ENCODE peak calls at places on chromosomes 3 and 15, in six cellular contexts. One of them, this sample, is unnamed.

GRCh38 chr3:122553171-122553570 is 10.9 kb downstream of the PARP9 start:
- DNase-seq in tibial nerve: no peak
- DNase-seq in Calu3: no peak
- DNase-seq in left lung: no peak
- DNase-seq in GM12864: no peak
- DNase-seq in astrocyte of the cerebellum: no peak
- DNase-seq in this sample: no peak

GRCh38 chr3:58242340-58242739 is 4.7 kb downstream of the ABHD6 start:
- DNase-seq in left lung: no peak
- DNase-seq in Calu3: no peak
- DNase-seq in GM12864: no peak
- DNase-seq in astrocyte of the cerebellum: no peak
- DNase-seq in tibial nerve: no peak
- DNase-seq in this sample: no peak

GRCh38 chr3:58801541-58801940 is 135.0 kb upstream of the FAM3D start:
- DNase-seq in tibial nerve: no peak
- DNase-seq in left lung: no peak
- DNase-seq in GM12864: no peak
- DNase-seq in Calu3: no peak
- DNase-seq in astrocyte of the cerebellum: no peak
- DNase-seq in this sample: no peak

GRCh38 chr3:194327414-194328079 is 23.6 kb downstream of the CPN2 start:
- DNase-seq in left lung: no peak
- DNase-seq in Calu3: no peak
- DNase-seq in astrocyte of the cerebellum: no peak
- DNase-seq in GM12864: no peak
- DNase-seq in tibial nerve: no peak
- DNase-seq in this sample: no peak

GRCh38 chr3:43378066-43378935 is 92.0 kb downstream of the SNRK start:
- DNase-seq in Calu3: peak
- DNase-seq in left lung: no peak
- DNase-seq in GM12864: no peak
- DNase-seq in tibial nerve: peak
- DNase-seq in astrocyte of the cerebellum: no peak
- DNase-seq in this sample: no peak

GRCh38 chr15:100468265-100468664 is 60.5 kb downstream of the CERS3 start:
- DNase-seq in Calu3: no peak
- DNase-seq in left lung: no peak
- DNase-seq in GM12864: no peak
- DNase-seq in tibial nerve: peak
- DNase-seq in astrocyte of the cerebellum: no peak
- DNase-seq in this sample: no peak

GRCh38 chr3:125119752-125120369 is 64.1 kb upstream of the HEG1 start:
- DNase-seq in left lung: no peak
- DNase-seq in tibial nerve: no peak
- DNase-seq in GM12864: peak
- DNase-seq in Calu3: no peak
- DNase-seq in astrocyte of the cerebellum: no peak
- DNase-seq in this sample: no peak

GRCh38 chr15:40092416-40093223 is 16.1 kb downstream of the BMF start:
- DNase-seq in left lung: peak
- DNase-seq in GM12864: no peak
- DNase-seq in Calu3: no peak
- DNase-seq in astrocyte of the cerebellum: peak
- DNase-seq in tibial nerve: no peak
- DNase-seq in this sample: peak

GRCh38 chr15:90211440-90212168 is 10.5 kb downstream of the SEMA4B start:
- DNase-seq in Calu3: peak
- DNase-seq in left lung: peak
- DNase-seq in tibial nerve: no peak
- DNase-seq in GM12864: no peak
- DNase-seq in astrocyte of the cerebellum: no peak
- DNase-seq in this sample: no peak

GRCh38 chr3:89613241-89613640 is 505.8 kb downstream of the EPHA3 start:
- DNase-seq in GM12864: no peak
- DNase-seq in astrocyte of the cerebellum: no peak
- DNase-seq in tibial nerve: no peak
- DNase-seq in Calu3: no peak
- DNase-seq in left lung: no peak
- DNase-seq in this sample: no peak

GRCh38 chr15:33131880-33132279 is 62.6 kb downstream of the FMN1 start:
- DNase-seq in GM12864: no peak
- DNase-seq in left lung: no peak
- DNase-seq in astrocyte of the cerebellum: peak
- DNase-seq in tibial nerve: no peak
- DNase-seq in Calu3: no peak
- DNase-seq in this sample: no peak

GRCh38 chr3:16338124-16338523 is 73.1 kb downstream of the OXNAD1 start:
- DNase-seq in tibial nerve: no peak
- DNase-seq in left lung: peak
- DNase-seq in Calu3: no peak
- DNase-seq in astrocyte of the cerebellum: no peak
- DNase-seq in GM12864: no peak
- DNase-seq in this sample: no peak

GRCh38 chr15:40303576-40303975 is 4.2 kb downstream of the PLCB2 start:
- DNase-seq in astrocyte of the cerebellum: no peak
- DNase-seq in Calu3: no peak
- DNase-seq in GM12864: no peak
- DNase-seq in tibial nerve: no peak
- DNase-seq in left lung: peak
- DNase-seq in this sample: no peak

GRCh38 chr3:5057217-5057616 is 64.9 kb upstream of the ARL8B start:
- DNase-seq in tibial nerve: no peak
- DNase-seq in left lung: no peak
- DNase-seq in Calu3: no peak
- DNase-seq in GM12864: no peak
- DNase-seq in astrocyte of the cerebellum: no peak
- DNase-seq in this sample: no peak

GRCh38 chr3:88031543-88032148 is 27.2 kb downstream of the CGGBP1 start:
- DNase-seq in astrocyte of the cerebellum: no peak
- DNase-seq in Calu3: no peak
- DNase-seq in GM12864: peak
- DNase-seq in tibial nerve: no peak
- DNase-seq in left lung: no peak
- DNase-seq in this sample: no peak

GRCh38 chr15:101307048-101307896 is 12.2 kb upstream of the SNRPA1 start:
- DNase-seq in tibial nerve: no peak
- DNase-seq in GM12864: no peak
- DNase-seq in astrocyte of the cerebellum: no peak
- DNase-seq in Calu3: no peak
- DNase-seq in left lung: no peak
- DNase-seq in this sample: peak

GRCh38 chr3:158683216-158683975 is 10.9 kb upstream of the LXN start:
- DNase-seq in Calu3: no peak
- DNase-seq in left lung: no peak
- DNase-seq in tibial nerve: no peak
- DNase-seq in GM12864: no peak
- DNase-seq in astrocyte of the cerebellum: no peak
- DNase-seq in this sample: no peak

GRCh38 chr3:45491344-45491743 is 103.0 kb downstream of the LARS2 start:
- DNase-seq in left lung: no peak
- DNase-seq in GM12864: no peak
- DNase-seq in astrocyte of the cerebellum: no peak
- DNase-seq in tibial nerve: no peak
- DNase-seq in Calu3: no peak
- DNase-seq in this sample: no peak

GRCh38 chr15:74132681-74133070 is 2.3 kb downstream of the ISLR2 start:
- DNase-seq in Calu3: no peak
- DNase-seq in left lung: no peak
- DNase-seq in tibial nerve: no peak
- DNase-seq in GM12864: no peak
- DNase-seq in astrocyte of the cerebellum: no peak
- DNase-seq in this sample: no peak

GRCh38 chr3:32132121-32132520 is 25.7 kb downstream of the GPD1L start:
- DNase-seq in astrocyte of the cerebellum: no peak
- DNase-seq in tibial nerve: no peak
- DNase-seq in left lung: no peak
- DNase-seq in GM12864: no peak
- DNase-seq in Calu3: no peak
- DNase-seq in this sample: no peak

GRCh38 chr3:12644297-12644937 is 19.5 kb downstream of the RAF1 start:
- DNase-seq in tibial nerve: no peak
- DNase-seq in astrocyte of the cerebellum: no peak
- DNase-seq in Calu3: no peak
- DNase-seq in GM12864: no peak
- DNase-seq in left lung: no peak
- DNase-seq in this sample: no peak

GRCh38 chr15:60840703-60841411 is 361.9 kb upstream of the ICE2 start:
- DNase-seq in left lung: no peak
- DNase-seq in tibial nerve: no peak
- DNase-seq in GM12864: no peak
- DNase-seq in astrocyte of the cerebellum: no peak
- DNase-seq in Calu3: no peak
- DNase-seq in this sample: no peak

GRCh38 chr3:126347543-126348161 is 9.6 kb downstream of the KLF15 start:
- DNase-seq in astrocyte of the cerebellum: no peak
- DNase-seq in GM12864: no peak
- DNase-seq in left lung: peak
- DNase-seq in Calu3: peak
- DNase-seq in tibial nerve: peak
- DNase-seq in this sample: no peak

GRCh38 chr3:113606539-113607218 is 74.3 kb downstream of the SIDT1 start:
- DNase-seq in Calu3: no peak
- DNase-seq in tibial nerve: no peak
- DNase-seq in GM12864: peak
- DNase-seq in astrocyte of the cerebellum: no peak
- DNase-seq in left lung: no peak
- DNase-seq in this sample: no peak

GRCh38 chr3:149502438-149502837 is 27.9 kb downstream of the TM4SF4 start:
- DNase-seq in left lung: no peak
- DNase-seq in astrocyte of the cerebellum: no peak
- DNase-seq in tibial nerve: no peak
- DNase-seq in Calu3: no peak
- DNase-seq in GM12864: no peak
- DNase-seq in this sample: no peak

GRCh38 chr3:176651622-176652021 is 545.7 kb downstream of the TBL1XR1 start:
- DNase-seq in astrocyte of the cerebellum: no peak
- DNase-seq in Calu3: no peak
- DNase-seq in tibial nerve: no peak
- DNase-seq in left lung: no peak
- DNase-seq in GM12864: no peak
- DNase-seq in this sample: no peak
- TF ChIP-seq CTCF in astrocyte of the cerebellum: no peak
- TF ChIP-seq CTCF in Calu3: no peak
- TF ChIP-seq CTCF in tibial nerve: no peak
- TF ChIP-seq CTCF in left lung: no peak
- TF ChIP-seq CTCF in GM12864: no peak
- TF ChIP-seq CTCF in this sample: no peak

GRCh38 chr3:195895078-195895899 is 13.1 kb downstream of the TNK2 start:
- DNase-seq in astrocyte of the cerebellum: no peak
- DNase-seq in left lung: peak
- DNase-seq in tibial nerve: no peak
- DNase-seq in GM12864: no peak
- DNase-seq in Calu3: peak
- DNase-seq in this sample: no peak
- TF ChIP-seq CTCF in astrocyte of the cerebellum: no peak
- TF ChIP-seq CTCF in left lung: no peak
- TF ChIP-seq CTCF in tibial nerve: no peak
- TF ChIP-seq CTCF in GM12864: peak
- TF ChIP-seq CTCF in Calu3: peak
- TF ChIP-seq CTCF in this sample: no peak

GRCh38 chr15:77096131-77096530 is 25.2 kb upstream of the TSPAN3 start:
- DNase-seq in tibial nerve: no peak
- DNase-seq in astrocyte of the cerebellum: no peak
- DNase-seq in GM12864: no peak
- DNase-seq in left lung: no peak
- DNase-seq in Calu3: no peak
- DNase-seq in this sample: no peak

GRCh38 chr15:77097317-77097721 is 26.4 kb upstream of the TSPAN3 start:
- DNase-seq in tibial nerve: no peak
- DNase-seq in GM12864: no peak
- DNase-seq in left lung: no peak
- DNase-seq in Calu3: no peak
- DNase-seq in astrocyte of the cerebellum: no peak
- DNase-seq in this sample: no peak

GRCh38 chr15:77097921-77098320 is 27.0 kb upstream of the TSPAN3 start:
- DNase-seq in Calu3: no peak
- DNase-seq in left lung: no peak
- DNase-seq in GM12864: no peak
- DNase-seq in astrocyte of the cerebellum: no peak
- DNase-seq in tibial nerve: no peak
- DNase-seq in this sample: no peak

GRCh38 chr15:77096541-77096940 is 25.6 kb upstream of the TSPAN3 start:
- DNase-seq in tibial nerve: no peak
- DNase-seq in left lung: no peak
- DNase-seq in GM12864: no peak
- DNase-seq in Calu3: no peak
- DNase-seq in astrocyte of the cerebellum: no peak
- DNase-seq in this sample: no peak

GRCh38 chr15:77094397-77095030 is 23.6 kb upstream of the TSPAN3 start:
- DNase-seq in astrocyte of the cerebellum: no peak
- DNase-seq in left lung: no peak
- DNase-seq in GM12864: no peak
- DNase-seq in tibial nerve: no peak
- DNase-seq in Calu3: no peak
- DNase-seq in this sample: no peak
- TF ChIP-seq CTCF in astrocyte of the cerebellum: peak
- TF ChIP-seq CTCF in left lung: no peak
- TF ChIP-seq CTCF in GM12864: peak
- TF ChIP-seq CTCF in tibial nerve: no peak
- TF ChIP-seq CTCF in Calu3: no peak
- TF ChIP-seq CTCF in this sample: peak

GRCh38 chr3:50118237-50118636 is 29.5 kb downstream of the RBM5 start:
- DNase-seq in Calu3: no peak
- DNase-seq in left lung: no peak
- DNase-seq in GM12864: no peak
- DNase-seq in tibial nerve: no peak
- DNase-seq in astrocyte of the cerebellum: no peak
- DNase-seq in this sample: no peak

GRCh38 chr3:50120364-50121095 is 31.8 kb downstream of the RBM5 start:
- DNase-seq in Calu3: no peak
- DNase-seq in tibial nerve: no peak
- DNase-seq in left lung: peak
- DNase-seq in astrocyte of the cerebellum: no peak
- DNase-seq in GM12864: no peak
- DNase-seq in this sample: no peak

GRCh38 chr3:50121416-50122032 is 32.8 kb downstream of the RBM5 start:
- DNase-seq in Calu3: peak
- DNase-seq in GM12864: peak
- DNase-seq in left lung: peak
- DNase-seq in tibial nerve: peak
- DNase-seq in astrocyte of the cerebellum: peak
- DNase-seq in this sample: peak

GRCh38 chr3:50119786-50120185 is 31.1 kb downstream of the RBM5 start:
- DNase-seq in astrocyte of the cerebellum: no peak
- DNase-seq in GM12864: no peak
- DNase-seq in left lung: peak
- DNase-seq in tibial nerve: no peak
- DNase-seq in Calu3: no peak
- DNase-seq in this sample: no peak

DNA sequence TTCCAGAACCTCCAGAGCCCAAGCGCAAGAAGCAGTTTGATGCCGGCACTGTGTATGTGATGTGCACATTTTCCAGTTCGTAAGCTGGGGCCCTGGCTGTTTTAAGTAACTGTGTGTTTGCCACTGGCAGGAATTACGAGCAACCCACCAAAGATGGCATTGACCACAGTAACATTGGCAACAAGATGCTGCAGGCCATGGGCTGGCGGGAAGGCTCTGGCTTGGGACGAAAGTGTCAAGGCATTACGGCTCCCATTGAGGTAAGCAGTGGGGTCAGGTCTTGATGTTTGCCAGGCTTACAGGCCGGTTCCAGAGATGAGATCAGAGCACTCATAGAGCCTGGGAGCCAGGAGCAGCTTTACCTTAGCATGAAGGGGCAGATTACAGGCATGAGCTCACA is 28.4 kb downstream of the RBM5 start:
- DNase-seq in GM12864: no peak
- DNase-seq in astrocyte of the cerebellum: no peak
- DNase-seq in left lung: no peak
- DNase-seq in tibial nerve: no peak
- DNase-seq in Calu3: no peak
- DNase-seq in this sample: no peak
- TF ChIP-seq CTCF in GM12864: no peak
- TF ChIP-seq CTCF in astrocyte of the cerebellum: no peak
- TF ChIP-seq CTCF in left lung: no peak
- TF ChIP-seq CTCF in tibial nerve: no peak
- TF ChIP-seq CTCF in Calu3: no peak
- TF ChIP-seq CTCF in this sample: no peak

This sample was measured in type B pancreatic cell.